ENCODE peak calls at places on chromosomes 4 and X, in seven cellular contexts. V is naive thymus-derived CD4-positive, alpha-beta T cell; S is HT1080; K is aorta; I is activated B cell treated with CpG ODN at 0.5 μM for 24 hours; Z is fibroblast of lung; H is stimulated activated naive B cell treated with anti-CD40 and anti-IgM and Interleukin-4, amounts not matched to agents 10 μg/mL and 1 μg/mL and 100 μg/mL, for 72 hours. R is an unnamed sample.

GRCh38 chr4:55346851-55347255 is 811 bp downstream of the SRD5A3 start:
- DNase-seq in V (no peak), K (no peak), H (no peak), Z (no peak), I (no peak), S (no peak), R (no peak)

GRCh38 chrX:71998836-71999509 is 88.3 kb downstream of the NHSL2 start:
- DNase-seq in H (no peak), V (no peak), Z (no peak), I (no peak), S (peak), K (no peak), R (peak)

GRCh38 chr4:98293089-98293887 is 32.1 kb downstream of the RAP1GDS1 start:
- DNase-seq in I (no peak), Z (peak), V (no peak), K (no peak), S (no peak), H (no peak), R (no peak)

GRCh38 chr4:1043658-1044468 is 32.4 kb downstream of the FGFRL1 start:
- DNase-seq in Z (peak), I (peak), S (peak), V (no peak), H (no peak), K (peak), R (no peak)

GRCh38 chrX:5752831-5753230 is 475.8 kb downstream of the NLGN4X start:
- DNase-seq in I (no peak), H (no peak), S (no peak), K (no peak), V (no peak), Z (no peak), R (no peak)

GRCh38 chrX:70439016-70439415 is 5.6 kb upstream of the DLG3 start:
- DNase-seq in Z (peak), S (peak), I (no peak), H (no peak), K (no peak), V (no peak), R (no peak)

GRCh38 chr4:8732681-8733243 is 138.9 kb downstream of the HMX1 start:
- DNase-seq in H (no peak), S (no peak), V (no peak), I (no peak), Z (no peak), K (no peak), R (no peak)

GRCh38 chr4:94871644-94872305 is 114.0 kb downstream of the BMPR1B start:
- DNase-seq in S (no peak), V (no peak), H (no peak), K (no peak), I (no peak), Z (peak), R (no peak)

GRCh38 chrX:22534643-22535042 is 261.9 kb downstream of the CBLL2 start:
- DNase-seq in K (peak), H (no peak), I (no peak), S (peak), Z (peak), V (no peak), R (no peak)

GRCh38 chr4:168615294-168615693 is 118.4 kb downstream of the PALLD start:
- DNase-seq in Z (peak), S (no peak), K (no peak), H (no peak), V (no peak), I (no peak), R (no peak)

GRCh38 chr4:153806073-153806472 is 17.2 kb upstream of the SFRP2 start:
- DNase-seq in H (no peak), S (no peak), Z (no peak), K (no peak), V (no peak), I (no peak), R (no peak)

GRCh38 chrX:130885996-130886395 is 17.0 kb downstream of the ENOX2 start:
- DNase-seq in S (no peak), K (no peak), Z (no peak), V (no peak), I (no peak), H (no peak), R (no peak)

GRCh38 chr4:156790866-156791265 is 180.7 kb downstream of the PDGFC start:
- DNase-seq in K (no peak), S (peak), V (no peak), H (no peak), I (no peak), Z (peak), R (no peak)

GRCh38 chr4:4541040-4541631 is 712 bp downstream of the STX18 start:
- DNase-seq in V (peak), H (peak), Z (peak), K (no peak), S (peak), I (peak), R (no peak)

GRCh38 chrX:6386837-6387236 is 148.1 kb downstream of the VCX3A start:
- DNase-seq in H (no peak), Z (no peak), V (no peak), K (no peak), S (no peak), I (no peak), R (no peak)

GRCh38 chrX:79259073-79259689 is 108.0 kb downstream of the ITM2A start:
- DNase-seq in V (peak), H (peak), K (no peak), Z (no peak), I (no peak), S (no peak), R (no peak)

GRCh38 chr4:183349673-183350072 is 27.4 kb upstream of the CLDN24 start:
- DNase-seq in Z (peak), H (no peak), K (no peak), I (no peak), V (no peak), S (no peak), R (no peak)

GRCh38 chr4:15004701-15005301 is 2.5 kb downstream of the CPEB2 start:
- DNase-seq in Z (peak), V (peak), K (peak), S (peak), H (peak), I (peak), R (peak)

GRCh38 chr4:7074423-7074822 is 6.6 kb upstream of the GRPEL1 start:
- DNase-seq in H (no peak), S (peak), Z (peak), V (no peak), K (no peak), I (no peak), R (no peak)

GRCh38 chrX:9539611-9540387 is 74.9 kb downstream of the TBL1X start:
- DNase-seq in V (no peak), I (no peak), H (no peak), Z (no peak), K (no peak), S (no peak), R (peak)

GRCh38 chr4:128844931-128845330 is 35.4 kb downstream of the JADE1 start:
- DNase-seq in V (no peak), Z (no peak), H (no peak), I (no peak), K (no peak), S (no peak), R (no peak)

GRCh38 chrX:23901065-23901464 is 6.7 kb downstream of the APOO start:
- DNase-seq in H (no peak), I (no peak), S (peak), K (no peak), Z (peak), V (no peak), R (no peak)

GRCh38 chr4:190014771-190015537 is 12.1 kb downstream of the FRG2 start:
- DNase-seq in V (no peak), S (peak), I (no peak), Z (no peak), H (no peak), K (no peak), R (no peak)

GRCh38 chrX:118593407-118593806 is 97.8 kb downstream of the DOCK11 start:
- DNase-seq in S (no peak), V (no peak), I (no peak), H (no peak), K (no peak), Z (no peak), R (no peak)

GRCh38 chr4:43481526-43481925 is 589.0 kb downstream of the GRXCR1 start:
- DNase-seq in H (no peak), V (no peak), Z (no peak), K (no peak), S (no peak), I (no peak), R (no peak)

GRCh38 chrX:102835504-102836146 is 101.4 kb upstream of the RAB40AL start:
- DNase-seq in H (no peak), S (peak), V (no peak), I (no peak), Z (no peak), K (no peak), R (no peak)

GRCh38 chr4:11900277-11900676 is 471.6 kb upstream of the HS3ST1 start:
- DNase-seq in I (no peak), K (no peak), S (no peak), Z (no peak), V (no peak), H (no peak), R (no peak)

GRCh38 chr4:1477045-1477905 is 71.0 kb upstream of the NKX1-1 start:
- DNase-seq in V (no peak), H (no peak), K (peak), Z (no peak), I (peak), S (no peak), R (no peak)

GRCh38 chr4:76780781-76781697 is 116.9 kb downstream of the SOWAHB start:
- DNase-seq in H (no peak), I (no peak), K (no peak), Z (no peak), S (no peak), V (no peak), R (no peak)

GRCh38 chr4:154643493-154643892 is 31.0 kb upstream of the FGG start:
- DNase-seq in V (no peak), S (peak), Z (no peak), H (no peak), K (no peak), I (no peak), R (no peak)

GRCh38 chrX:75096331-75096730 is 59.8 kb downstream of the ABCB7 start:
- DNase-seq in I (no peak), S (no peak), Z (no peak), V (no peak), K (no peak), H (no peak), R (no peak)

GRCh38 chrX:22689290-22689689 is 310.5 kb upstream of the DDX53 start:
- DNase-seq in H (no peak), V (no peak), S (no peak), I (no peak), K (no peak), Z (peak), R (no peak)

GRCh38 chr4:65669008-65669971 is 999 bp downstream of the EPHA5 start:
- DNase-seq in H (no peak), Z (peak), S (no peak), V (no peak), K (peak), I (no peak), R (no peak)

GRCh38 chr4:41430796-41431195 is 107.2 kb upstream of the LIMCH1 start:
- DNase-seq in H (no peak), K (no peak), S (no peak), V (no peak), I (no peak), Z (peak), R (no peak)

R was measured in NCI-H2081.